ENCODE peak calls at places on chromosomes 11 and 22, in seven cellular contexts. One of them, this sample, is unnamed.

GRCh38 chr22:24027389-24027980 is 16.4 kb downstream of the CABIN1 start:
- DNase-seq in HCT116: no peak
- DNase-seq in mammary epithelial cell: no peak
- DNase-seq in H9: no peak
- DNase-seq in IMR-90: no peak
- DNase-seq in GM23248: peak; percentile 21
- DNase-seq in adipocyte: no peak
- DNase-seq in this sample: no peak

GRCh38 chr22:38097557-38098409 is 12.7 kb downstream of the BAIAP2L2 start:
- DNase-seq in GM23248: peak; percentile 40
- DNase-seq in HCT116: peak; percentile 15
- DNase-seq in adipocyte: no peak
- DNase-seq in IMR-90: peak; percentile 12
- DNase-seq in H9: peak; percentile 93
- DNase-seq in mammary epithelial cell: no peak
- DNase-seq in this sample: peak; percentile 73

GRCh38 chr11:61897387-61898246 is 6.3 kb upstream of the FADS3 start:
- DNase-seq in mammary epithelial cell: peak; percentile 27
- DNase-seq in IMR-90: peak; percentile 53
- DNase-seq in adipocyte: peak; percentile 85
- DNase-seq in GM23248: peak; percentile 70
- DNase-seq in H9: peak; percentile 89
- DNase-seq in HCT116: no peak
- DNase-seq in this sample: peak; percentile 91

GRCh38 chr11:46363455-46363920 is 16.2 kb downstream of the DGKZ start:
- DNase-seq in GM23248: peak; percentile 72
- DNase-seq in mammary epithelial cell: peak; percentile 83
- DNase-seq in adipocyte: peak; percentile 30
- DNase-seq in IMR-90: peak; percentile 33
- DNase-seq in HCT116: peak; percentile 52
- DNase-seq in H9: no peak
- DNase-seq in this sample: peak; percentile 77

GRCh38 chr11:57179701-57180100 is 2.1 kb upstream of the LRRC55 start:
- DNase-seq in H9: no peak
- DNase-seq in mammary epithelial cell: no peak
- DNase-seq in GM23248: no peak
- DNase-seq in HCT116: no peak
- DNase-seq in adipocyte: no peak
- DNase-seq in IMR-90: no peak
- DNase-seq in this sample: no peak

GRCh38 chr11:2377511-2378443 is 667 bp downstream of the CD81 start:
- DNase-seq in HCT116: no peak
- DNase-seq in H9: peak; percentile 57
- DNase-seq in mammary epithelial cell: no peak
- DNase-seq in adipocyte: peak; percentile 89
- DNase-seq in GM23248: peak; percentile 86
- DNase-seq in IMR-90: peak; percentile 33
- DNase-seq in this sample: peak; percentile 91

GRCh38 chr11:12303431-12304149 is 73.8 kb upstream of the PARVA start:
- DNase-seq in mammary epithelial cell: no peak
- DNase-seq in H9: no peak
- DNase-seq in IMR-90: no peak
- DNase-seq in GM23248: peak; percentile 61
- DNase-seq in adipocyte: peak; percentile 70
- DNase-seq in HCT116: no peak
- DNase-seq in this sample: no peak

GRCh38 chr22:27311666-27312566 is 489.6 kb downstream of the MN1 start:
- DNase-seq in H9: peak; percentile 47
- DNase-seq in IMR-90: no peak
- DNase-seq in mammary epithelial cell: no peak
- DNase-seq in GM23248: no peak
- DNase-seq in HCT116: no peak
- DNase-seq in adipocyte: peak; percentile 12
- DNase-seq in this sample: no peak

GRCh38 chr11:65422633-65423515 is at the start of gene NEAT1:
- DNase-seq in adipocyte: peak; percentile 94
- DNase-seq in mammary epithelial cell: peak; percentile 90
- DNase-seq in HCT116: peak; percentile 79
- DNase-seq in H9: peak; percentile 85
- DNase-seq in GM23248: peak; percentile 88
- DNase-seq in IMR-90: peak; percentile 92
- DNase-seq in this sample: peak; percentile 99

GRCh38 chr11:72753341-72754148 is 1.3 kb upstream of the ARAP1 start:
- DNase-seq in GM23248: peak; percentile 53
- DNase-seq in mammary epithelial cell: no peak
- DNase-seq in IMR-90: no peak
- DNase-seq in adipocyte: peak; percentile 12
- DNase-seq in HCT116: no peak
- DNase-seq in H9: no peak
- DNase-seq in this sample: peak; percentile 65

GRCh38 chr11:96084610-96085348 is 160.9 kb upstream of the MTMR2 start:
- DNase-seq in mammary epithelial cell: no peak
- DNase-seq in H9: no peak
- DNase-seq in adipocyte: no peak
- DNase-seq in IMR-90: peak; percentile 78
- DNase-seq in GM23248: no peak
- DNase-seq in HCT116: no peak
- DNase-seq in this sample: no peak

GRCh38 chr11:3165152-3165705 is at the start of gene OSBPL5:
- DNase-seq in HCT116: no peak
- DNase-seq in H9: no peak
- DNase-seq in adipocyte: peak; percentile 89
- DNase-seq in mammary epithelial cell: peak; percentile 42
- DNase-seq in GM23248: peak; percentile 85
- DNase-seq in IMR-90: peak; percentile 59
- DNase-seq in this sample: peak; percentile 93

GRCh38 chr22:35477911-35478582 is 62.6 kb upstream of the RASD2 start:
- DNase-seq in GM23248: peak; percentile 70
- DNase-seq in H9: peak; percentile 18
- DNase-seq in IMR-90: peak; percentile 91
- DNase-seq in HCT116: peak; percentile 27
- DNase-seq in adipocyte: no peak
- DNase-seq in mammary epithelial cell: no peak
- DNase-seq in this sample: peak; percentile 93

GRCh38 chr11:62538470-62539237 is 8.0 kb downstream of the AHNAK start:
- DNase-seq in GM23248: peak; percentile 53
- DNase-seq in IMR-90: no peak
- DNase-seq in H9: no peak
- DNase-seq in mammary epithelial cell: no peak
- DNase-seq in adipocyte: no peak
- DNase-seq in HCT116: no peak
- DNase-seq in this sample: no peak

GRCh38 chr11:64165482-64165841 is 451 bp downstream of the MACROD1 start:
- DNase-seq in HCT116: no peak
- DNase-seq in adipocyte: peak; percentile 37
- DNase-seq in mammary epithelial cell: no peak
- DNase-seq in GM23248: peak; percentile 40
- DNase-seq in IMR-90: no peak
- DNase-seq in H9: no peak
- DNase-seq in this sample: no peak

GRCh38 chr11:2777396-2777795 is 77.6 kb upstream of the KCNQ1OT1 start:
- DNase-seq in H9: no peak
- DNase-seq in mammary epithelial cell: peak; percentile 21
- DNase-seq in HCT116: no peak
- DNase-seq in GM23248: peak; percentile 42
- DNase-seq in IMR-90: peak; percentile 34
- DNase-seq in adipocyte: peak; percentile 24
- DNase-seq in this sample: peak; percentile 81

GRCh38 chr11:12418019-12418611 is 40.7 kb downstream of the PARVA start:
- DNase-seq in GM23248: peak; percentile 74
- DNase-seq in mammary epithelial cell: peak; percentile 32
- DNase-seq in HCT116: no peak
- DNase-seq in adipocyte: peak; percentile 63
- DNase-seq in IMR-90: peak; percentile 57
- DNase-seq in H9: no peak
- DNase-seq in this sample: no peak

GRCh38 chr22:42947211-42947990 is 67.5 kb downstream of the PACSIN2 start:
- DNase-seq in adipocyte: no peak
- DNase-seq in HCT116: peak; percentile 73
- DNase-seq in mammary epithelial cell: peak; percentile 68
- DNase-seq in H9: peak; percentile 41
- DNase-seq in GM23248: no peak
- DNase-seq in IMR-90: peak; percentile 41
- DNase-seq in this sample: peak; percentile 80

GRCh38 chr11:75499423-75500305 is 26.1 kb downstream of the GDPD5 start:
- DNase-seq in HCT116: no peak
- DNase-seq in IMR-90: peak; percentile 95
- DNase-seq in mammary epithelial cell: peak; percentile 73
- DNase-seq in H9: no peak
- DNase-seq in GM23248: peak; percentile 97
- DNase-seq in adipocyte: peak; percentile 91
- DNase-seq in this sample: no peak

GRCh38 chr11:129864811-129865210 is 30.6 kb downstream of the NFRKB start:
- DNase-seq in H9: no peak
- DNase-seq in IMR-90: no peak
- DNase-seq in GM23248: no peak
- DNase-seq in mammary epithelial cell: no peak
- DNase-seq in HCT116: no peak
- DNase-seq in adipocyte: no peak
- DNase-seq in this sample: no peak

GRCh38 chr11:44658451-44658850 is 68.3 kb upstream of the TSPAN18 start:
- DNase-seq in adipocyte: no peak
- DNase-seq in HCT116: no peak
- DNase-seq in IMR-90: peak; percentile 13
- DNase-seq in GM23248: peak; percentile 7
- DNase-seq in mammary epithelial cell: no peak
- DNase-seq in H9: peak; percentile 51
- DNase-seq in this sample: no peak

GRCh38 chr11:11672764-11673163 is 51.0 kb upstream of the GALNT18 start:
- DNase-seq in HCT116: no peak
- DNase-seq in H9: no peak
- DNase-seq in GM23248: no peak
- DNase-seq in adipocyte: no peak
- DNase-seq in IMR-90: no peak
- DNase-seq in mammary epithelial cell: no peak
- DNase-seq in this sample: no peak

GRCh38 chr11:78381867-78382266 is 35.8 kb downstream of the GAB2 start:
- DNase-seq in H9: no peak
- DNase-seq in GM23248: no peak
- DNase-seq in mammary epithelial cell: no peak
- DNase-seq in HCT116: no peak
- DNase-seq in IMR-90: no peak
- DNase-seq in adipocyte: peak; percentile 50
- DNase-seq in this sample: no peak
- H3K9me3 ChIP-seq in H9: no peaks in the 10 kb centered on the region
- H3K9me3 ChIP-seq in GM23248: no peaks in the 10 kb centered on the region
- H3K9me3 ChIP-seq in mammary epithelial cell: peaks cover 6% of the 10 kb centered on the region
- H3K9me3 ChIP-seq in HCT116: no peaks in the 10 kb centered on the region
- H3K9me3 ChIP-seq in IMR-90: peaks cover 15% of the 10 kb centered on the region
- H3K9me3 ChIP-seq in adipocyte: peaks cover 18% of the 10 kb centered on the region
- H3K9me3 ChIP-seq in this sample: peaks cover 16% of the 10 kb centered on the region

GRCh38 chr22:19176175-19176630 is 2.3 kb downstream of the SLC25A1 start:
- DNase-seq in HCT116: no peak
- DNase-seq in H9: no peak
- DNase-seq in GM23248: no peak
- DNase-seq in adipocyte: peak; percentile 4
- DNase-seq in mammary epithelial cell: no peak
- DNase-seq in IMR-90: no peak
- DNase-seq in this sample: no peak

GRCh38 chr22:19174106-19175025 is 4.2 kb downstream of the SLC25A1 start:
- DNase-seq in HCT116: no peak
- DNase-seq in GM23248: peak; percentile 87
- DNase-seq in adipocyte: peak; percentile 56
- DNase-seq in IMR-90: peak; percentile 42
- DNase-seq in mammary epithelial cell: peak; percentile 55
- DNase-seq in H9: peak; percentile 65
- DNase-seq in this sample: peak; percentile 83

GRCh38 chr22:19175602-19176174 is 2.8 kb downstream of the SLC25A1 start:
- DNase-seq in H9: no peak
- DNase-seq in mammary epithelial cell: no peak
- DNase-seq in HCT116: no peak
- DNase-seq in GM23248: no peak
- DNase-seq in adipocyte: no peak
- DNase-seq in IMR-90: no peak
- DNase-seq in this sample: no peak

GRCh38 chr22:19176732-19177131 is 1.8 kb downstream of the SLC25A1 start:
- DNase-seq in GM23248: no peak
- DNase-seq in adipocyte: no peak
- DNase-seq in mammary epithelial cell: no peak
- DNase-seq in H9: no peak
- DNase-seq in HCT116: no peak
- DNase-seq in IMR-90: no peak
- DNase-seq in this sample: no peak

GRCh38 chr22:19175026-19175601 is 3.4 kb downstream of the SLC25A1 start:
- DNase-seq in H9: no peak
- DNase-seq in adipocyte: no peak
- DNase-seq in IMR-90: no peak
- DNase-seq in mammary epithelial cell: no peak
- DNase-seq in HCT116: no peak
- DNase-seq in GM23248: no peak
- DNase-seq in this sample: no peak
- H3K9ac ChIP-seq in H9: no peak overlapping the region
- H3K9ac ChIP-seq in adipocyte: peak overlapping the region; percentile 62
- H3K9ac ChIP-seq in IMR-90: no peak overlapping the region
- H3K9ac ChIP-seq in mammary epithelial cell: no peak overlapping the region
- H3K9ac ChIP-seq in HCT116: no peak overlapping the region
- H3K9ac ChIP-seq in GM23248: peak overlapping the region; percentile 28
- H3K9ac ChIP-seq in this sample: no peak overlapping the region

GRCh38 chr11:100966366-100966765 is 163.2 kb downstream of the PGR start:
- DNase-seq in H9: no peak
- DNase-seq in adipocyte: no peak
- DNase-seq in HCT116: no peak
- DNase-seq in GM23248: no peak
- DNase-seq in IMR-90: no peak
- DNase-seq in mammary epithelial cell: no peak
- DNase-seq in this sample: no peak
- H3K9me3 ChIP-seq in H9: no peaks in the 10 kb centered on the region
- H3K9me3 ChIP-seq in adipocyte: peaks cover 11% of the 10 kb centered on the region
- H3K9me3 ChIP-seq in HCT116: no peaks in the 10 kb centered on the region
- H3K9me3 ChIP-seq in GM23248: no peaks in the 10 kb centered on the region
- H3K9me3 ChIP-seq in IMR-90: no peaks in the 10 kb centered on the region
- H3K9me3 ChIP-seq in mammary epithelial cell: no peaks in the 10 kb centered on the region
- H3K9me3 ChIP-seq in this sample: no peaks in the 10 kb centered on the region

GRCh38 chr11:114197799-114198500 is 98.2 kb upstream of the NNMT start:
- DNase-seq in GM23248: peak; percentile 89
- DNase-seq in mammary epithelial cell: peak; percentile 14
- DNase-seq in H9: no peak
- DNase-seq in HCT116: no peak
- DNase-seq in IMR-90: peak; percentile 71
- DNase-seq in adipocyte: peak; percentile 96
- DNase-seq in this sample: peak; percentile 87

GRCh38 chr11:114200351-114200750 is 95.8 kb upstream of the NNMT start:
- DNase-seq in GM23248: no peak
- DNase-seq in IMR-90: no peak
- DNase-seq in HCT116: no peak
- DNase-seq in mammary epithelial cell: no peak
- DNase-seq in H9: no peak
- DNase-seq in adipocyte: peak; percentile 18
- DNase-seq in this sample: no peak

GRCh38 chr11:114196994-114197702 is 99.1 kb upstream of the NNMT start:
- DNase-seq in H9: no peak
- DNase-seq in adipocyte: no peak
- DNase-seq in HCT116: no peak
- DNase-seq in mammary epithelial cell: no peak
- DNase-seq in GM23248: no peak
- DNase-seq in IMR-90: no peak
- DNase-seq in this sample: no peak

GRCh38 chr11:114200785-114201184 is 95.4 kb upstream of the NNMT start:
- DNase-seq in H9: no peak
- DNase-seq in mammary epithelial cell: no peak
- DNase-seq in HCT116: no peak
- DNase-seq in IMR-90: no peak
- DNase-seq in GM23248: no peak
- DNase-seq in adipocyte: no peak
- DNase-seq in this sample: no peak

GRCh38 chr11:114199051-114199450 is 97.1 kb upstream of the NNMT start:
- DNase-seq in HCT116: no peak
- DNase-seq in IMR-90: no peak
- DNase-seq in adipocyte: no peak
- DNase-seq in mammary epithelial cell: no peak
- DNase-seq in H9: no peak
- DNase-seq in GM23248: no peak
- DNase-seq in this sample: no peak
- H3K9ac ChIP-seq in HCT116: no peak overlapping the region
- H3K9ac ChIP-seq in IMR-90: no peak overlapping the region
- H3K9ac ChIP-seq in adipocyte: peak overlapping the region; percentile 89
- H3K9ac ChIP-seq in mammary epithelial cell: no peak overlapping the region
- H3K9ac ChIP-seq in H9: no peak overlapping the region
- H3K9ac ChIP-seq in GM23248: no peak overlapping the region
- H3K9ac ChIP-seq in this sample: no peak overlapping the region

This sample was measured in kidney.